ENCODE peak calls at places on chromosomes 13 and 19, in eight cellular contexts. K is stimulated activated CD4-positive, alpha-beta T cell treated with anti-CD3 and anti-CD28 coated beads, Interleukin-1b, Interleukin-23, amount 100 ng/mL, for 48 hours; E is left ventricle myocardium inferior; O is stimulated activated CD8-positive, alpha-beta memory T cell treated with anti-CD3 and anti-CD28 coated beads, Interleukin-2, amount 100 ng/mL, for 1 hour; N is GM12891; I is lung microvascular endothelial cell; X is CD8-positive, alpha-beta memory T cell; F is HAP-1. W is an unnamed sample.

GRCh38 chr13:43924549-43925245 is 45.0 kb downstream of the LACC1 start:
- DNase-seq in K (no peak), E (no peak), O (no peak), N (no peak), I (no peak), X (no peak), F (no peak), W (no peak)

GRCh38 chr19:57559008-57559403 is 657 bp downstream of the ZNF550 start:
- DNase-seq in K (peak), E (peak), O (no peak), N (peak), I (peak), X (no peak), F (peak), W (no peak)

GRCh38 chr13:101817898-101818297 is 365.4 kb downstream of the ITGBL1 start:
- DNase-seq in K (no peak), E (no peak), O (no peak), N (no peak), I (no peak), X (no peak), F (no peak), W (no peak)

GRCh38 chr19:55345818-55346724 is 6.4 kb downstream of the KMT5C start:
- DNase-seq in K (no peak), E (peak), O (no peak), N (no peak), I (no peak), X (no peak), F (peak), W (no peak)

GRCh38 chr19:35757231-35757748 is 461 bp upstream of the HSPB6 start:
- DNase-seq in K (peak), E (peak), O (no peak), N (no peak), I (peak), X (no peak), F (peak), W (no peak)

GRCh38 chr19:10430505-10431253 is 10.3 kb downstream of the PDE4A start:
- DNase-seq in K (no peak), E (peak), O (no peak), N (no peak), I (peak), X (no peak), F (no peak), W (no peak)

GRCh38 chr13:23547000-23547590 is 23.1 kb upstream of the TNFRSF19 start:
- DNase-seq in K (no peak), E (peak), O (no peak), N (no peak), I (no peak), X (no peak), F (no peak), W (no peak)

GRCh38 chr13:51838235-51838846 is 6.6 kb downstream of the TMEM272 start:
- DNase-seq in K (no peak), E (no peak), O (no peak), N (no peak), I (peak), X (no peak), F (no peak), W (no peak)

GRCh38 chr13:51827254-51827653 is 17.7 kb downstream of the TMEM272 start:
- DNase-seq in K (no peak), E (no peak), O (no peak), N (no peak), I (no peak), X (no peak), F (no peak), W (no peak)

GRCh38 chr19:13013649-13014048 is 18.4 kb downstream of the NFIX start:
- DNase-seq in K (no peak), E (no peak), O (no peak), N (no peak), I (no peak), X (no peak), F (no peak), W (no peak)

GRCh38 chr19:12993562-12993961 is 1.7 kb upstream of the NFIX start:
- DNase-seq in K (no peak), E (no peak), O (no peak), N (no peak), I (no peak), X (no peak), F (no peak), W (no peak)

GRCh38 chr13:42876810-42877550 is 95.6 kb downstream of the FAM216B start:
- DNase-seq in K (no peak), E (no peak), O (no peak), N (no peak), I (peak), X (no peak), F (no peak), W (no peak)

GRCh38 chr13:44853641-44854040 is 135.6 kb downstream of the NUFIP1 start:
- DNase-seq in K (no peak), E (no peak), O (no peak), N (no peak), I (no peak), X (no peak), F (no peak), W (no peak)

GRCh38 chr13:19725320-19725719 is 57.4 kb downstream of the PSPC1 start:
- DNase-seq in K (no peak), E (no peak), O (no peak), N (no peak), I (no peak), X (no peak), F (no peak), W (no peak)

GRCh38 chr13:37476874-37477273 is 121.7 kb downstream of the POSTN start:
- DNase-seq in K (no peak), E (peak), O (no peak), N (no peak), I (peak), X (no peak), F (peak), W (no peak)

GRCh38 chr13:66665991-66666390 is 564.1 kb downstream of the PCDH9 start:
- DNase-seq in K (no peak), E (peak), O (no peak), N (no peak), I (peak), X (no peak), F (peak), W (no peak)

GRCh38 chr13:108266316-108266936 is 3.1 kb upstream of the TNFSF13B start:
- DNase-seq in K (no peak), E (no peak), O (no peak), N (no peak), I (peak), X (no peak), F (no peak), W (no peak)

GRCh38 chr19:7004313-7004931 is 16.8 kb downstream of the MBD3L2B start:
- DNase-seq in K (no peak), E (no peak), O (no peak), N (no peak), I (peak), X (no peak), F (peak), W (no peak)

GRCh38 chr19:5958851-5959122 is 19.2 kb downstream of the RANBP3 start:
- DNase-seq in K (no peak), E (no peak), O (no peak), N (no peak), I (no peak), X (no peak), F (no peak), W (no peak)

GRCh38 chr13:23407996-23408395 is 25.5 kb downstream of the SACS start:
- DNase-seq in K (no peak), E (no peak), O (no peak), N (no peak), I (no peak), X (no peak), F (no peak), W (no peak)

GRCh38 chr13:103948477-103948876 is 882.3 kb upstream of the SLC10A2 start:
- DNase-seq in K (no peak), E (no peak), O (no peak), N (no peak), I (peak), X (no peak), F (no peak), W (no peak)

GRCh38 chr19:623974-624373 is 9.4 kb downstream of the POLRMT start:
- DNase-seq in K (no peak), E (no peak), O (no peak), N (no peak), I (peak), X (no peak), F (no peak), W (no peak)

GRCh38 chr13:101451641-101452040 is 834 bp upstream of the ITGBL1 start:
- DNase-seq in K (no peak), E (no peak), O (no peak), N (no peak), I (no peak), X (no peak), F (no peak), W (no peak)

GRCh38 chr19:28296506-28296905 is 916.4 kb downstream of the UQCRFS1 start:
- DNase-seq in K (no peak), E (no peak), O (no peak), N (no peak), I (no peak), X (no peak), F (no peak), W (no peak)

GRCh38 chr13:92716749-92717148 is 509.9 kb upstream of the GPC6 start:
- DNase-seq in K (no peak), E (no peak), O (no peak), N (no peak), I (no peak), X (no peak), F (no peak), W (no peak)

GRCh38 chr19:20999731-21000352 is 20.6 kb upstream of the ZNF430 start:
- DNase-seq in K (peak), E (peak), O (peak), N (peak), I (peak), X (peak), F (no peak), W (peak)

GRCh38 chr13:41614671-41615519 is 157.5 kb downstream of the RGCC start:
- DNase-seq in K (no peak), E (no peak), O (no peak), N (no peak), I (peak), X (no peak), F (no peak), W (no peak)

GRCh38 chr13:67140006-67140405 is 90.1 kb downstream of the PCDH9 start:
- DNase-seq in K (no peak), E (no peak), O (no peak), N (no peak), I (no peak), X (no peak), F (no peak), W (no peak)

GRCh38 chr19:13430790-13431582 is 75.3 kb downstream of the CACNA1A start:
- DNase-seq in K (peak), E (peak), O (no peak), N (peak), I (peak), X (peak), F (peak), W (peak)

W was measured in T-helper 9 cell.